ENCODE peak calls at places on chromosomes 4 and X, in six cellular contexts. One of them, this sample, is unnamed.

GRCh38 chr4:184250795-184251679 is 33.4 kb upstream of the ENPP6 start:
- DNase-seq in H1: peak
- DNase-seq in mesendoderm: peak
- DNase-seq in IMR-90: peak
- DNase-seq in neuronal stem cell: peak
- DNase-seq in trophoblast cell: peak
- DNase-seq in this sample: peak

GRCh38 chrX:7996414-7996813 is 69.2 kb upstream of the PNPLA4 start:
- DNase-seq in H1: no peak
- DNase-seq in mesendoderm: peak
- DNase-seq in IMR-90: peak
- DNase-seq in neuronal stem cell: peak
- DNase-seq in trophoblast cell: peak
- DNase-seq in this sample: peak

GRCh38 chr4:27789768-27790167 is 929.1 kb downstream of the STIM2 start:
- DNase-seq in H1: no peak
- DNase-seq in mesendoderm: no peak
- DNase-seq in IMR-90: peak
- DNase-seq in neuronal stem cell: no peak
- DNase-seq in trophoblast cell: no peak
- DNase-seq in this sample: peak

GRCh38 chr4:40991908-40992307 is 222.4 kb downstream of the APBB2 start:
- DNase-seq in H1: no peak
- DNase-seq in mesendoderm: no peak
- DNase-seq in IMR-90: no peak
- DNase-seq in neuronal stem cell: no peak
- DNase-seq in trophoblast cell: no peak
- DNase-seq in this sample: no peak

GRCh38 chr4:7850489-7850888 is 89.2 kb downstream of the AFAP1 start:
- DNase-seq in H1: no peak
- DNase-seq in mesendoderm: no peak
- DNase-seq in IMR-90: no peak
- DNase-seq in neuronal stem cell: no peak
- DNase-seq in trophoblast cell: no peak
- DNase-seq in this sample: no peak

GRCh38 chr4:75921910-75922309 is 18.9 kb downstream of the NAAA start:
- DNase-seq in H1: no peak
- DNase-seq in mesendoderm: no peak
- DNase-seq in IMR-90: no peak
- DNase-seq in neuronal stem cell: no peak
- DNase-seq in trophoblast cell: no peak
- DNase-seq in this sample: no peak

GRCh38 chr4:56134272-56134671 is 185.5 kb downstream of the CEP135 start:
- DNase-seq in H1: no peak
- DNase-seq in mesendoderm: peak
- DNase-seq in IMR-90: peak
- DNase-seq in neuronal stem cell: no peak
- DNase-seq in trophoblast cell: no peak
- DNase-seq in this sample: peak

GRCh38 chr4:136831553-136831952 is 700.7 kb downstream of the PCDH18 start:
- DNase-seq in H1: no peak
- DNase-seq in mesendoderm: peak
- DNase-seq in IMR-90: no peak
- DNase-seq in neuronal stem cell: no peak
- DNase-seq in trophoblast cell: no peak
- DNase-seq in this sample: no peak

GRCh38 chr4:54268151-54268550 is 39.1 kb downstream of the PDGFRA start:
- DNase-seq in H1: no peak
- DNase-seq in mesendoderm: no peak
- DNase-seq in IMR-90: peak
- DNase-seq in neuronal stem cell: no peak
- DNase-seq in trophoblast cell: no peak
- DNase-seq in this sample: peak

GRCh38 chr4:20658456-20658855 is 41.8 kb upstream of the PACRGL start:
- DNase-seq in H1: no peak
- DNase-seq in mesendoderm: no peak
- DNase-seq in IMR-90: no peak
- DNase-seq in neuronal stem cell: no peak
- DNase-seq in trophoblast cell: no peak
- DNase-seq in this sample: no peak

GRCh38 chr4:183347586-183347985 is 25.4 kb upstream of the CLDN24 start:
- DNase-seq in H1: no peak
- DNase-seq in mesendoderm: no peak
- DNase-seq in IMR-90: peak
- DNase-seq in neuronal stem cell: no peak
- DNase-seq in trophoblast cell: no peak
- DNase-seq in this sample: peak

GRCh38 chr4:73895201-73896177 is 26.3 kb downstream of the CXCL1 start:
- DNase-seq in H1: no peak
- DNase-seq in mesendoderm: no peak
- DNase-seq in IMR-90: peak
- DNase-seq in neuronal stem cell: no peak
- DNase-seq in trophoblast cell: no peak
- DNase-seq in this sample: peak

GRCh38 chr4:148030486-148030885 is 298.6 kb downstream of the ARHGAP10 start:
- DNase-seq in H1: no peak
- DNase-seq in mesendoderm: no peak
- DNase-seq in IMR-90: peak
- DNase-seq in neuronal stem cell: no peak
- DNase-seq in trophoblast cell: no peak
- DNase-seq in this sample: peak

GRCh38 chr4:71833175-71833900 is 49.5 kb upstream of the GC start:
- DNase-seq in H1: no peak
- DNase-seq in mesendoderm: no peak
- DNase-seq in IMR-90: no peak
- DNase-seq in neuronal stem cell: no peak
- DNase-seq in trophoblast cell: no peak
- DNase-seq in this sample: no peak

GRCh38 chr4:148300877-148301276 is 141.3 kb downstream of the NR3C2 start:
- DNase-seq in H1: no peak
- DNase-seq in mesendoderm: peak
- DNase-seq in IMR-90: no peak
- DNase-seq in neuronal stem cell: no peak
- DNase-seq in trophoblast cell: no peak
- DNase-seq in this sample: no peak

GRCh38 chr4:86664959-86665358 is 70.8 kb downstream of the PTPN13 start:
- DNase-seq in H1: no peak
- DNase-seq in mesendoderm: peak
- DNase-seq in IMR-90: peak
- DNase-seq in neuronal stem cell: no peak
- DNase-seq in trophoblast cell: no peak
- DNase-seq in this sample: peak

GRCh38 chr4:62144431-62144830 is 944.3 kb downstream of the ADGRL3 start:
- DNase-seq in H1: no peak
- DNase-seq in mesendoderm: no peak
- DNase-seq in IMR-90: no peak
- DNase-seq in neuronal stem cell: no peak
- DNase-seq in trophoblast cell: no peak
- DNase-seq in this sample: no peak

GRCh38 chrX:49071877-49072711 is 1.7 kb downstream of the PRAF2 start:
- DNase-seq in H1: peak
- DNase-seq in mesendoderm: peak
- DNase-seq in IMR-90: peak
- DNase-seq in neuronal stem cell: no peak
- DNase-seq in trophoblast cell: no peak
- DNase-seq in this sample: no peak

GRCh38 chrX:70664726-70665125 is 220.1 kb downstream of the DLG3 start:
- DNase-seq in H1: no peak
- DNase-seq in mesendoderm: peak
- DNase-seq in IMR-90: peak
- DNase-seq in neuronal stem cell: peak
- DNase-seq in trophoblast cell: no peak
- DNase-seq in this sample: peak

GRCh38 chr4:8646296-8647093 is 53.9 kb downstream of the CPZ start:
- DNase-seq in H1: no peak
- DNase-seq in mesendoderm: no peak
- DNase-seq in IMR-90: no peak
- DNase-seq in neuronal stem cell: peak
- DNase-seq in trophoblast cell: no peak
- DNase-seq in this sample: no peak

GRCh38 chr4:76752911-76753494 is 144.9 kb downstream of the SOWAHB start:
- DNase-seq in H1: no peak
- DNase-seq in mesendoderm: no peak
- DNase-seq in IMR-90: peak
- DNase-seq in neuronal stem cell: no peak
- DNase-seq in trophoblast cell: no peak
- DNase-seq in this sample: peak

GRCh38 chrX:21926116-21926515 is 14.4 kb upstream of the SMS start:
- DNase-seq in H1: no peak
- DNase-seq in mesendoderm: no peak
- DNase-seq in IMR-90: peak
- DNase-seq in neuronal stem cell: no peak
- DNase-seq in trophoblast cell: no peak
- DNase-seq in this sample: peak

GRCh38 chr4:93182722-93183121 is 645.8 kb upstream of the ATOH1 start:
- DNase-seq in H1: no peak
- DNase-seq in mesendoderm: no peak
- DNase-seq in IMR-90: no peak
- DNase-seq in neuronal stem cell: no peak
- DNase-seq in trophoblast cell: no peak
- DNase-seq in this sample: no peak

GRCh38 chr4:37803348-37803973 is 23.0 kb upstream of the PGM2 start:
- DNase-seq in H1: no peak
- DNase-seq in mesendoderm: peak
- DNase-seq in IMR-90: peak
- DNase-seq in neuronal stem cell: no peak
- DNase-seq in trophoblast cell: no peak
- DNase-seq in this sample: peak

GRCh38 chrX:108439434-108439883 is at the start of gene COL4A5:
- DNase-seq in H1: peak
- DNase-seq in mesendoderm: peak
- DNase-seq in IMR-90: peak
- DNase-seq in neuronal stem cell: peak
- DNase-seq in trophoblast cell: peak
- DNase-seq in this sample: peak

GRCh38 chr4:53956053-53956452 is 108.4 kb downstream of the CHIC2 start:
- DNase-seq in H1: no peak
- DNase-seq in mesendoderm: no peak
- DNase-seq in IMR-90: no peak
- DNase-seq in neuronal stem cell: no peak
- DNase-seq in trophoblast cell: no peak
- DNase-seq in this sample: no peak

GRCh38 chrX:103533428-103534216 is 14.3 kb upstream of the RAB40A start:
- DNase-seq in H1: peak
- DNase-seq in mesendoderm: peak
- DNase-seq in IMR-90: peak
- DNase-seq in neuronal stem cell: peak
- DNase-seq in trophoblast cell: peak
- DNase-seq in this sample: peak

GRCh38 chrX:53682885-53683555 is 3.5 kb downstream of the HUWE1 start:
- DNase-seq in H1: peak
- DNase-seq in mesendoderm: peak
- DNase-seq in IMR-90: peak
- DNase-seq in neuronal stem cell: no peak
- DNase-seq in trophoblast cell: peak
- DNase-seq in this sample: peak

GRCh38 chr4:51932261-51932660 is 87.9 kb downstream of the LRRC66 start:
- DNase-seq in H1: no peak
- DNase-seq in mesendoderm: no peak
- DNase-seq in IMR-90: no peak
- DNase-seq in neuronal stem cell: no peak
- DNase-seq in trophoblast cell: no peak
- DNase-seq in this sample: no peak

GRCh38 chr4:188971125-188971524 is 831.9 kb downstream of the TRIML1 start:
- DNase-seq in H1: no peak
- DNase-seq in mesendoderm: peak
- DNase-seq in IMR-90: peak
- DNase-seq in neuronal stem cell: no peak
- DNase-seq in trophoblast cell: no peak
- DNase-seq in this sample: no peak

GRCh38 chrX:124239911-124240310 is 92.5 kb upstream of the TEX13D start:
- DNase-seq in H1: no peak
- DNase-seq in mesendoderm: no peak
- DNase-seq in IMR-90: no peak
- DNase-seq in neuronal stem cell: no peak
- DNase-seq in trophoblast cell: no peak
- DNase-seq in this sample: no peak

GRCh38 chr4:112127736-112128322 is 17.4 kb upstream of the FAM241A start:
- DNase-seq in H1: no peak
- DNase-seq in mesendoderm: peak
- DNase-seq in IMR-90: peak
- DNase-seq in neuronal stem cell: no peak
- DNase-seq in trophoblast cell: no peak
- DNase-seq in this sample: no peak

GRCh38 chr4:152090543-152090942 is 329.7 kb upstream of the GATB start:
- DNase-seq in H1: no peak
- DNase-seq in mesendoderm: peak
- DNase-seq in IMR-90: peak
- DNase-seq in neuronal stem cell: no peak
- DNase-seq in trophoblast cell: peak
- DNase-seq in this sample: peak

GRCh38 chr4:161252520-161253141 is 911.2 kb downstream of the FSTL5 start:
- DNase-seq in H1: no peak
- DNase-seq in mesendoderm: peak
- DNase-seq in IMR-90: peak
- DNase-seq in neuronal stem cell: no peak
- DNase-seq in trophoblast cell: peak
- DNase-seq in this sample: peak

GRCh38 chrX:39741904-39742303 is 355.9 kb downstream of the BCOR start:
- DNase-seq in H1: no peak
- DNase-seq in mesendoderm: no peak
- DNase-seq in IMR-90: no peak
- DNase-seq in neuronal stem cell: no peak
- DNase-seq in trophoblast cell: no peak
- DNase-seq in this sample: no peak
- H4K8ac ChIP-seq in H1: no peak
- H4K8ac ChIP-seq in mesendoderm: no peak
- H4K8ac ChIP-seq in IMR-90: no peak
- H4K8ac ChIP-seq in neuronal stem cell: no peak
- H4K8ac ChIP-seq in trophoblast cell: no peak
- H4K8ac ChIP-seq in this sample: no peak

GRCh38 chr4:48484494-48485168 is 1.5 kb downstream of the SLC10A4 start:
- DNase-seq in H1: peak
- DNase-seq in mesendoderm: peak
- DNase-seq in IMR-90: no peak
- DNase-seq in neuronal stem cell: no peak
- DNase-seq in trophoblast cell: no peak
- DNase-seq in this sample: no peak
- H3K4me3 ChIP-seq in H1: peak
- H3K4me3 ChIP-seq in mesendoderm: no peak
- H3K4me3 ChIP-seq in IMR-90: no peak
- H3K4me3 ChIP-seq in neuronal stem cell: peak
- H3K4me3 ChIP-seq in trophoblast cell: no peak
- H3K4me3 ChIP-seq in this sample: no peak

GRCh38 chr4:1515156-1515555 is 108.9 kb upstream of the NKX1-1 start:
- DNase-seq in H1: no peak
- DNase-seq in mesendoderm: no peak
- DNase-seq in IMR-90: no peak
- DNase-seq in neuronal stem cell: no peak
- DNase-seq in trophoblast cell: no peak
- DNase-seq in this sample: no peak
- H4K8ac ChIP-seq in H1: no peak
- H4K8ac ChIP-seq in mesendoderm: no peak
- H4K8ac ChIP-seq in IMR-90: no peak
- H4K8ac ChIP-seq in neuronal stem cell: no peak
- H4K8ac ChIP-seq in trophoblast cell: no peak
- H4K8ac ChIP-seq in this sample: no peak

GRCh38 chrX:37686348-37686736 is 751 bp downstream of the XK start:
- DNase-seq in H1: no peak
- DNase-seq in mesendoderm: no peak
- DNase-seq in IMR-90: no peak
- DNase-seq in neuronal stem cell: no peak
- DNase-seq in trophoblast cell: no peak
- DNase-seq in this sample: no peak
- H3K4me3 ChIP-seq in H1: no peak
- H3K4me3 ChIP-seq in mesendoderm: no peak
- H3K4me3 ChIP-seq in IMR-90: peak
- H3K4me3 ChIP-seq in neuronal stem cell: peak
- H3K4me3 ChIP-seq in trophoblast cell: no peak
- H3K4me3 ChIP-seq in this sample: peak

GRCh38 chr4:123114084-123114914 is 191.9 kb upstream of the NUDT6 start:
- DNase-seq in H1: no peak
- DNase-seq in mesendoderm: no peak
- DNase-seq in IMR-90: no peak
- DNase-seq in neuronal stem cell: no peak
- DNase-seq in trophoblast cell: no peak
- DNase-seq in this sample: no peak
- H4K8ac ChIP-seq in H1: no peak
- H4K8ac ChIP-seq in mesendoderm: no peak
- H4K8ac ChIP-seq in IMR-90: peak
- H4K8ac ChIP-seq in neuronal stem cell: peak
- H4K8ac ChIP-seq in trophoblast cell: no peak
- H4K8ac ChIP-seq in this sample: peak

This sample was measured in mesenchymal stem cell.